ENCODE peak calls at places on chromosomes 1 and 21, in ten cellular contexts. One of them, this sample, is unnamed.

GRCh38 chr1:15207829-15208429 is 39.1 kb upstream of the FHAD1 start:
- DNase-seq in pancreas: no peak
- DNase-seq in GM23248: no peak
- DNase-seq in esophagus muscularis mucosa: no peak
- DNase-seq in neuronal stem cell: no peak
- DNase-seq in Karpas-422: no peak
- DNase-seq in tibial nerve: no peak
- DNase-seq in endothelial cell of umbilical vein: no peak
- DNase-seq in CD8-positive, alpha-beta memory T cell: no peak
- DNase-seq in endodermal cell: peak
- DNase-seq in this sample: no peak

GRCh38 chr21:45465611-45466329 is 60.8 kb downstream of the COL18A1 start:
- DNase-seq in pancreas: no peak
- DNase-seq in GM23248: no peak
- DNase-seq in esophagus muscularis mucosa: no peak
- DNase-seq in neuronal stem cell: no peak
- DNase-seq in Karpas-422: no peak
- DNase-seq in tibial nerve: no peak
- DNase-seq in endothelial cell of umbilical vein: no peak
- DNase-seq in CD8-positive, alpha-beta memory T cell: no peak
- DNase-seq in endodermal cell: no peak
- DNase-seq in this sample: no peak

GRCh38 chr1:240766831-240767230 is 154.9 kb upstream of the GREM2 start:
- DNase-seq in pancreas: no peak
- DNase-seq in GM23248: peak
- DNase-seq in esophagus muscularis mucosa: no peak
- DNase-seq in neuronal stem cell: no peak
- DNase-seq in Karpas-422: no peak
- DNase-seq in tibial nerve: no peak
- DNase-seq in endothelial cell of umbilical vein: no peak
- DNase-seq in CD8-positive, alpha-beta memory T cell: no peak
- DNase-seq in endodermal cell: no peak
- DNase-seq in this sample: no peak

GRCh38 chr1:111446967-111447892 is 1.8 kb downstream of the WDR77 start:
- DNase-seq in pancreas: no peak
- DNase-seq in GM23248: no peak
- DNase-seq in esophagus muscularis mucosa: peak
- DNase-seq in neuronal stem cell: no peak
- DNase-seq in Karpas-422: no peak
- DNase-seq in tibial nerve: no peak
- DNase-seq in endothelial cell of umbilical vein: no peak
- DNase-seq in CD8-positive, alpha-beta memory T cell: no peak
- DNase-seq in endodermal cell: no peak
- DNase-seq in this sample: no peak

GRCh38 chr1:222644649-222645005 is 26.7 kb downstream of the MIA3 start:
- DNase-seq in pancreas: no peak
- DNase-seq in GM23248: peak
- DNase-seq in esophagus muscularis mucosa: no peak
- DNase-seq in neuronal stem cell: no peak
- DNase-seq in Karpas-422: peak
- DNase-seq in tibial nerve: no peak
- DNase-seq in endothelial cell of umbilical vein: no peak
- DNase-seq in CD8-positive, alpha-beta memory T cell: no peak
- DNase-seq in endodermal cell: no peak
- DNase-seq in this sample: no peak

GRCh38 chr1:32345289-32345827 is 9.3 kb upstream of the MARCKSL1 start:
- DNase-seq in pancreas: peak
- DNase-seq in GM23248: no peak
- DNase-seq in esophagus muscularis mucosa: no peak
- DNase-seq in neuronal stem cell: no peak
- DNase-seq in Karpas-422: no peak
- DNase-seq in tibial nerve: no peak
- DNase-seq in endothelial cell of umbilical vein: peak
- DNase-seq in CD8-positive, alpha-beta memory T cell: no peak
- DNase-seq in endodermal cell: no peak
- DNase-seq in this sample: no peak

GRCh38 chr21:36980280-36981048 is 14.0 kb upstream of the HLCS start:
- DNase-seq in pancreas: peak
- DNase-seq in GM23248: peak
- DNase-seq in esophagus muscularis mucosa: no peak
- DNase-seq in neuronal stem cell: no peak
- DNase-seq in Karpas-422: no peak
- DNase-seq in tibial nerve: no peak
- DNase-seq in endothelial cell of umbilical vein: peak
- DNase-seq in CD8-positive, alpha-beta memory T cell: no peak
- DNase-seq in endodermal cell: peak
- DNase-seq in this sample: no peak

GRCh38 chr21:45164838-45165237 is 90.5 kb downstream of the ADARB1 start:
- DNase-seq in pancreas: no peak
- DNase-seq in GM23248: no peak
- DNase-seq in esophagus muscularis mucosa: peak
- DNase-seq in neuronal stem cell: no peak
- DNase-seq in Karpas-422: no peak
- DNase-seq in tibial nerve: no peak
- DNase-seq in endothelial cell of umbilical vein: no peak
- DNase-seq in CD8-positive, alpha-beta memory T cell: no peak
- DNase-seq in endodermal cell: no peak
- DNase-seq in this sample: no peak

GRCh38 chr1:9331558-9332346 is 39.1 kb downstream of the SPSB1 start:
- DNase-seq in pancreas: no peak
- DNase-seq in GM23248: peak
- DNase-seq in esophagus muscularis mucosa: no peak
- DNase-seq in neuronal stem cell: no peak
- DNase-seq in Karpas-422: no peak
- DNase-seq in tibial nerve: no peak
- DNase-seq in endothelial cell of umbilical vein: no peak
- DNase-seq in CD8-positive, alpha-beta memory T cell: no peak
- DNase-seq in endodermal cell: no peak
- DNase-seq in this sample: no peak

GRCh38 chr1:9331016-9331415 is 38.3 kb downstream of the SPSB1 start:
- DNase-seq in pancreas: no peak
- DNase-seq in GM23248: no peak
- DNase-seq in esophagus muscularis mucosa: no peak
- DNase-seq in neuronal stem cell: no peak
- DNase-seq in Karpas-422: no peak
- DNase-seq in tibial nerve: no peak
- DNase-seq in endothelial cell of umbilical vein: no peak
- DNase-seq in CD8-positive, alpha-beta memory T cell: no peak
- DNase-seq in endodermal cell: no peak
- DNase-seq in this sample: no peak

GRCh38 chr1:9328201-9328600 is 35.5 kb downstream of the SPSB1 start:
- DNase-seq in pancreas: no peak
- DNase-seq in GM23248: no peak
- DNase-seq in esophagus muscularis mucosa: no peak
- DNase-seq in neuronal stem cell: no peak
- DNase-seq in Karpas-422: no peak
- DNase-seq in tibial nerve: no peak
- DNase-seq in endothelial cell of umbilical vein: no peak
- DNase-seq in CD8-positive, alpha-beta memory T cell: no peak
- DNase-seq in endodermal cell: no peak
- DNase-seq in this sample: no peak

GRCh38 chr1:9326596-9326995 is 33.9 kb downstream of the SPSB1 start:
- DNase-seq in pancreas: no peak
- DNase-seq in GM23248: peak
- DNase-seq in esophagus muscularis mucosa: no peak
- DNase-seq in neuronal stem cell: no peak
- DNase-seq in Karpas-422: no peak
- DNase-seq in tibial nerve: no peak
- DNase-seq in endothelial cell of umbilical vein: no peak
- DNase-seq in CD8-positive, alpha-beta memory T cell: no peak
- DNase-seq in endodermal cell: no peak
- DNase-seq in this sample: no peak

DNA sequence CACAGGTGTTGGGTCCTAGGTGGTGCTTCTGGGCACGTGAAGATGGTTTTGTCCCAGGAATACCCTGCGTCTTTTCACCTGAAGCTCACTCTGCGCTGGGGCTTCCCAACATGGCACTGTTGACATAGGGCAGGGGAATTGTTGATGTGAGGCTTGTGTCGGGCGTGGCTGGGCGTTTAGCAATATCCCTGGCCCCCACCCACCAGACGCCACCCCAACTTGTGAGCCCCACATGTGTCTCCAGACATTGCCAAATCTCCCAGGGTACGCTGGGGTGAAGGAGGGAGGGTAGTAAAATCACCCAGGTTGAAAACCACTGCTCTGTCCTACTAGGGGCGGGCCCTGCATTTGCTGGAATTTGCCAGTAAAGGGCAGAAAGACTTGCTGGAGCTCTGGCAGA is 36.0 kb downstream of the SPSB1 start:
- DNase-seq in pancreas: no peak
- DNase-seq in GM23248: no peak
- DNase-seq in esophagus muscularis mucosa: no peak
- DNase-seq in neuronal stem cell: no peak
- DNase-seq in Karpas-422: no peak
- DNase-seq in tibial nerve: no peak
- DNase-seq in endothelial cell of umbilical vein: no peak
- DNase-seq in CD8-positive, alpha-beta memory T cell: no peak
- DNase-seq in endodermal cell: no peak
- DNase-seq in this sample: no peak
- H3K27ac ChIP-seq in pancreas: no peak
- H3K27ac ChIP-seq in GM23248: no peak
- H3K27ac ChIP-seq in esophagus muscularis mucosa: peak
- H3K27ac ChIP-seq in neuronal stem cell: no peak
- H3K27ac ChIP-seq in Karpas-422: no peak
- H3K27ac ChIP-seq in tibial nerve: no peak
- H3K27ac ChIP-seq in endothelial cell of umbilical vein: no peak
- H3K27ac ChIP-seq in CD8-positive, alpha-beta memory T cell: no peak
- H3K27ac ChIP-seq in endodermal cell: no peak
- H3K27ac ChIP-seq in this sample: no peak

DNA sequence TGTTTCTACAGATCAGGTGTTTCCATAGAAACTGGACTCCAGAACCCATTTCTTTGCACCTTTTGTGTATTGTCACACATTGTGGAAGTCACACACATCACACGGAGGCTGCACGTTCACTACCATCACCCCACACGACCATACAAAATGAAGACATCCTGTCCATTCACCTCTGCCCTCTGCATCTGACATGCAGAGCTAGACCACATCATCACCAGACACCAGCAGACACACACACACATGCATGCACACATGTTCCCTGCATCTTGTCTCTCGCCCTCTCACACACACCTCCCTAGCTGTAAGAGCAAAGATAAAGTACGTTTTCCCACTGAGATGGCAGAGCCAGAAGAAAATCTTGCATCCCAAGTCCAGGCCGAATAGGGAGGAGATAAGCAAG is 617 bp downstream of the PRELP start:
- DNase-seq in pancreas: no peak
- DNase-seq in GM23248: no peak
- DNase-seq in esophagus muscularis mucosa: no peak
- DNase-seq in neuronal stem cell: no peak
- DNase-seq in Karpas-422: no peak
- DNase-seq in tibial nerve: no peak
- DNase-seq in endothelial cell of umbilical vein: no peak
- DNase-seq in CD8-positive, alpha-beta memory T cell: no peak
- DNase-seq in endodermal cell: no peak
- DNase-seq in this sample: no peak
- H3K27ac ChIP-seq in pancreas: no peak
- H3K27ac ChIP-seq in GM23248: no peak
- H3K27ac ChIP-seq in esophagus muscularis mucosa: peak
- H3K27ac ChIP-seq in neuronal stem cell: no peak
- H3K27ac ChIP-seq in Karpas-422: no peak
- H3K27ac ChIP-seq in tibial nerve: peak
- H3K27ac ChIP-seq in endothelial cell of umbilical vein: no peak
- H3K27ac ChIP-seq in CD8-positive, alpha-beta memory T cell: no peak
- H3K27ac ChIP-seq in endodermal cell: no peak
- H3K27ac ChIP-seq in this sample: peak

GRCh38 chr1:193479187-193479586 is 292.8 kb upstream of the B3GALT2 start:
- DNase-seq in pancreas: no peak
- DNase-seq in GM23248: no peak
- DNase-seq in esophagus muscularis mucosa: no peak
- DNase-seq in neuronal stem cell: no peak
- DNase-seq in Karpas-422: no peak
- DNase-seq in tibial nerve: no peak
- DNase-seq in endothelial cell of umbilical vein: no peak
- DNase-seq in CD8-positive, alpha-beta memory T cell: peak
- DNase-seq in endodermal cell: no peak
- DNase-seq in this sample: no peak
- H3K27ac ChIP-seq in pancreas: no peak
- H3K27ac ChIP-seq in GM23248: no peak
- H3K27ac ChIP-seq in esophagus muscularis mucosa: no peak
- H3K27ac ChIP-seq in neuronal stem cell: no peak
- H3K27ac ChIP-seq in Karpas-422: no peak
- H3K27ac ChIP-seq in tibial nerve: no peak
- H3K27ac ChIP-seq in endothelial cell of umbilical vein: no peak
- H3K27ac ChIP-seq in CD8-positive, alpha-beta memory T cell: peak
- H3K27ac ChIP-seq in endodermal cell: no peak
- H3K27ac ChIP-seq in this sample: no peak

GRCh38 chr1:196649990-196650389 is 1.9 kb upstream of the CFH start:
- DNase-seq in pancreas: no peak
- DNase-seq in GM23248: no peak
- DNase-seq in esophagus muscularis mucosa: no peak
- DNase-seq in neuronal stem cell: no peak
- DNase-seq in Karpas-422: no peak
- DNase-seq in tibial nerve: no peak
- DNase-seq in endothelial cell of umbilical vein: no peak
- DNase-seq in CD8-positive, alpha-beta memory T cell: no peak
- DNase-seq in endodermal cell: peak
- DNase-seq in this sample: no peak

GRCh38 chr1:196654271-196654670 is 2.4 kb downstream of the CFH start:
- DNase-seq in pancreas: no peak
- DNase-seq in GM23248: no peak
- DNase-seq in esophagus muscularis mucosa: no peak
- DNase-seq in neuronal stem cell: no peak
- DNase-seq in Karpas-422: no peak
- DNase-seq in tibial nerve: no peak
- DNase-seq in endothelial cell of umbilical vein: peak
- DNase-seq in CD8-positive, alpha-beta memory T cell: no peak
- DNase-seq in endodermal cell: no peak
- DNase-seq in this sample: no peak

GRCh38 chr1:196650403-196650802 is 1.4 kb upstream of the CFH start:
- DNase-seq in pancreas: no peak
- DNase-seq in GM23248: no peak
- DNase-seq in esophagus muscularis mucosa: no peak
- DNase-seq in neuronal stem cell: no peak
- DNase-seq in Karpas-422: no peak
- DNase-seq in tibial nerve: no peak
- DNase-seq in endothelial cell of umbilical vein: no peak
- DNase-seq in CD8-positive, alpha-beta memory T cell: no peak
- DNase-seq in endodermal cell: peak
- DNase-seq in this sample: no peak

GRCh38 chr1:196651079-196651478 is 764 bp upstream of the CFH start:
- DNase-seq in pancreas: no peak
- DNase-seq in GM23248: no peak
- DNase-seq in esophagus muscularis mucosa: no peak
- DNase-seq in neuronal stem cell: no peak
- DNase-seq in Karpas-422: no peak
- DNase-seq in tibial nerve: no peak
- DNase-seq in endothelial cell of umbilical vein: no peak
- DNase-seq in CD8-positive, alpha-beta memory T cell: no peak
- DNase-seq in endodermal cell: no peak
- DNase-seq in this sample: no peak

DNA sequence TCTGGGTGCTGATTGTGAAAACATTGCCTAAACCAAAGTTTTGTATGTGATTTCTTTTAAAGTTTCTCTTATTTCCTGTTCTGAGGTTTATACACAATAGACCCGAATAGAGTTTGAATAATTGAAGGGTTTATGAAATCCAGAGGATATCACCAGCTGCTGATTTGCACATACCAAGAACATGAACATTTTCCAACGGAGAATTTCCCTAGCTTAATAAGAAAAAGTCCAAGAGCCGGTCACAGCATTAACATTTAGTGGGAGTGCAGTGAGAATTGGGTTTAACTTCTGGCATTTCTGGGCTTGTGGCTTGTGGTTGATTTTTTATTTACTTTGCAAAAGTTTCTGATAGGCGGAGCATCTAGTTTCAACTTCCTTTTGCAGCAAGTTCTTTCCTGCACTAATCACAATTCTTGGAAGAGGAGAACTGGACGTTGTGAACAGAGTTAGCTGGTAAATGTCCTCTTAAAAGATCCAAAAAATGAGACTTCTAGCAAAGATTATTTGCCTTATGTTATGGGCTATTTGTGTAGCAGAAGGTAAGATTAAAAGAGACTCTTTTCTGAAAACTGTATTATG is at the start of gene CFH:
- DNase-seq in pancreas: no peak
- DNase-seq in GM23248: peak
- DNase-seq in esophagus muscularis mucosa: no peak
- DNase-seq in neuronal stem cell: no peak
- DNase-seq in Karpas-422: no peak
- DNase-seq in tibial nerve: no peak
- DNase-seq in endothelial cell of umbilical vein: peak
- DNase-seq in CD8-positive, alpha-beta memory T cell: no peak
- DNase-seq in endodermal cell: no peak
- DNase-seq in this sample: no peak
- H3K27ac ChIP-seq in pancreas: no peak
- H3K27ac ChIP-seq in GM23248: peak
- H3K27ac ChIP-seq in esophagus muscularis mucosa: peak
- H3K27ac ChIP-seq in neuronal stem cell: no peak
- H3K27ac ChIP-seq in Karpas-422: no peak
- H3K27ac ChIP-seq in tibial nerve: peak
- H3K27ac ChIP-seq in endothelial cell of umbilical vein: no peak
- H3K27ac ChIP-seq in CD8-positive, alpha-beta memory T cell: peak
- H3K27ac ChIP-seq in endodermal cell: no peak
- H3K27ac ChIP-seq in this sample: no peak